ENCODE peak calls at places on chromosomes 12 and 14, in five cellular contexts. X, K, L, D and S are unnamed samples.

GRCh38 chr12:1839956-1840550 is 19.7 kb downstream of the LRTM2 start:
- DNase-seq in L (no peak), D (no peak), X (no peak), K (no peak), S (no peak)

GRCh38 chr12:6954754-6955461 is 3.8 kb downstream of the PTPN6 start:
- DNase-seq in X (no peak), K (no peak), L (no peak), D (no peak), S (no peak)

GRCh38 chr14:94114589-94115067 is 4.1 kb downstream of the IFI27 start:
- DNase-seq in X (no peak), D (no peak), L (no peak), K (no peak), S (no peak)

GRCh38 chr12:116890330-116890729 is 9.1 kb upstream of the HRK start:
- DNase-seq in L (no peak), X (no peak), D (no peak), K (no peak), S (no peak)

GRCh38 chr14:52043690-52044089 is 25.2 kb downstream of the NID2 start:
- DNase-seq in L (no peak), K (peak; percentile 23), D (no peak), X (peak; percentile 6), S (no peak)

GRCh38 chr12:47219243-47219642 is 139.5 kb upstream of the AMIGO2 start:
- DNase-seq in D (no peak), K (no peak), L (no peak), X (no peak), S (no peak)

GRCh38 chr12:122022393-122023338 is 982 bp downstream of the BCL7A start:
- DNase-seq in L (peak; percentile 27), X (peak; percentile 55), D (no peak), K (peak; percentile 75), S (peak; percentile 77)

GRCh38 chr12:29589271-29589670 is 91.8 kb upstream of the OVCH1 start:
- DNase-seq in D (no peak), L (no peak), K (no peak), X (no peak), S (no peak)

GRCh38 chr12:104286538-104287482 is 16.7 kb upstream of the EID3 start:
- DNase-seq in L (peak; percentile 95), D (peak; percentile 84), X (peak; percentile 98), K (peak; percentile 88), S (peak; percentile 90)

GRCh38 chr12:124410354-124411175 is 115.7 kb downstream of the RFLNA start:
- DNase-seq in D (no peak), X (no peak), K (no peak), L (no peak), S (no peak)

GRCh38 chr12:123721245-123721644 is 9.1 kb downstream of the ATP6V0A2 start:
- DNase-seq in K (no peak), X (no peak), D (no peak), L (no peak), S (no peak)

GRCh38 chr12:114664661-114665320 is 19.2 kb downstream of the TBX3 start:
- DNase-seq in D (no peak), L (no peak), K (no peak), X (no peak), S (no peak)

GRCh38 chr14:61188936-61189808 is 92.0 kb downstream of the TMEM30B start:
- DNase-seq in D (no peak), K (peak; percentile 70), L (peak; percentile 35), X (peak; percentile 29), S (peak; percentile 77)

GRCh38 chr12:96814200-96814599 is 92.9 kb upstream of the NEDD1 start:
- DNase-seq in K (no peak), L (no peak), D (no peak), X (no peak), S (no peak)

GRCh38 chr14:30138517-30138916 is 210.9 kb upstream of the PRKD1 start:
- DNase-seq in D (no peak), L (no peak), X (no peak), K (no peak), S (no peak)

GRCh38 chr12:29528161-29528560 is 30.7 kb upstream of the OVCH1 start:
- DNase-seq in X (no peak), D (no peak), L (no peak), K (no peak), S (no peak)

GRCh38 chr14:60339571-60339970 is 90.5 kb downstream of the PPM1A start:
- DNase-seq in L (no peak), D (no peak), X (no peak), K (no peak), S (no peak)

GRCh38 chr12:27434673-27435565 is 11.6 kb upstream of the SMCO2 start:
- DNase-seq in D (no peak), L (no peak), X (peak; percentile 3), K (peak; percentile 44), S (peak; percentile 28)

GRCh38 chr12:2346405-2346804 is 293.6 kb downstream of the CACNA1C start:
- DNase-seq in D (no peak), L (no peak), X (no peak), K (no peak), S (no peak)

GRCh38 chr14:66401447-66402095 is 84.6 kb upstream of the CCDC196 start:
- DNase-seq in X (no peak), K (no peak), L (peak; percentile 21), D (no peak), S (no peak)

GRCh38 chr12:50933459-50934124 is 18.8 kb upstream of the HIGD1C start:
- DNase-seq in D (no peak), K (no peak), L (no peak), X (peak; percentile 72), S (no peak)

GRCh38 chr12:27571463-27571862 is 47.5 kb downstream of the PPFIBP1 start:
- DNase-seq in X (no peak), D (no peak), K (no peak), L (no peak), S (no peak)

GRCh38 chr12:132427999-132428871 is 61.7 kb upstream of the FBRSL1 start:
- DNase-seq in D (no peak), X (no peak), K (no peak), L (peak; percentile 85), S (no peak)

GRCh38 chr14:87698496-87698895 is 294.5 kb downstream of the GALC start:
- DNase-seq in L (no peak), D (no peak), X (no peak), K (no peak), S (no peak)

GRCh38 chr14:55514819-55515470 is 65.1 kb upstream of the KTN1 start:
- DNase-seq in L (no peak), D (no peak), X (no peak), K (no peak), S (no peak)

GRCh38 chr12:122064780-122065588 is 13.6 kb upstream of the MLXIP start:
- DNase-seq in L (peak; percentile 77), X (peak; percentile 94), K (no peak), D (no peak), S (no peak)

GRCh38 chr14:93301821-93302447 is 30.9 kb downstream of the BTBD7 start:
- DNase-seq in D (no peak), L (no peak), X (no peak), K (no peak), S (no peak)

GRCh38 chr14:22769369-22769768 is 2.9 kb downstream of the OXA1L start:
- DNase-seq in D (no peak), X (no peak), L (no peak), K (no peak), S (no peak)

GRCh38 chr12:1583421-1584078 is 10.8 kb downstream of the FBXL14 start:
- DNase-seq in X (peak; percentile 83), K (peak; percentile 81), L (peak; percentile 75), D (no peak), S (peak; percentile 71)

GRCh38 chr12:122449317-122449716 is 26.8 kb upstream of the CLIP1 start:
- DNase-seq in D (no peak), X (peak; percentile 22), K (no peak), L (no peak), S (no peak)

GRCh38 chr12:74171478-74171909 is 366.1 kb upstream of the ATXN7L3B start:
- DNase-seq in X (peak; percentile 83), D (no peak), K (no peak), L (no peak), S (no peak)

GRCh38 chr12:92140919-92141536 is 4.6 kb downstream of the BTG1 start:
- DNase-seq in D (no peak), K (no peak), X (no peak), L (no peak), S (no peak)

GRCh38 chr12:94570161-94570560 is 80.2 kb downstream of the TMCC3 start:
- DNase-seq in L (no peak), X (no peak), D (no peak), K (no peak), S (no peak)

GRCh38 chr14:101559624-101560533 is 1.4 kb upstream of the DIO3 start:
- DNase-seq in K (no peak), D (no peak), X (no peak), L (peak; percentile 52), S (peak; percentile 46)
- TF ChIP-seq CTCF in K (no peak), D (no peak), X (no peak), L (peak; percentile 25), S (no peak)

GRCh38 chr12:79652521-79652920 is 38.2 kb downstream of the PAWR start:
- DNase-seq in D (no peak), X (no peak), K (no peak), L (no peak), S (no peak)

GRCh38 chr12:79645235-79645630 is 45.5 kb downstream of the PAWR start:
- DNase-seq in L (no peak), K (peak; percentile 29), X (no peak), D (no peak), S (no peak)

GRCh38 chr12:79648872-79649271 is 41.9 kb downstream of the PAWR start:
- DNase-seq in K (no peak), X (no peak), L (no peak), D (no peak), S (no peak)

GRCh38 chr12:79655036-79655435 is 35.7 kb downstream of the PAWR start:
- DNase-seq in D (no peak), K (no peak), X (no peak), L (no peak), S (no peak)

DNA sequence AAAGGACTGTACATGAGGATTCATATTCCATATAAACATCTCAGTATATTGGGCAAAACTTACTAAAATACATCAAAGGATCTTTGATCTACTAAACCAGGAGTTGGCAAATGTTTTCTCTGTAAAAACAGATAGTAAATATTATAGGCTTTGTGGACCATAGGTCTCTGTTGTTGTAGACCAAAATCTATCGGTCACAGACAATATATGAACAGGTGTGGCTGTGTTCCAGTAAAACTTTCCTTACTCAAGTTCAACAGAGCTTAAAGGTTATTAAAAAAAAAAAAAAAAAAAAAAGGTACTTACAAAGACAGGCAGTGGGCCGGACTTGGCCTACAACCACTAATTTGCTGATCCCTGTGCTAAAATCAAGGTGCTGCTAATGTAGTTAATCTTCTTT is 40.3 kb downstream of the PAWR start:
- DNase-seq in K (no peak), X (no peak), D (no peak), L (no peak), S (no peak)
- TF ChIP-seq CTCF in K (no peak), X (no peak), D (no peak), L (no peak), S (no peak)

GRCh38 chr12:68855771-68856170 is 47.8 kb downstream of the MDM2 start:
- DNase-seq in D (no peak), L (no peak), K (no peak), X (no peak), S (no peak)
- TF ChIP-seq CTCF in D (no peak), L (no peak), K (no peak), X (no peak), S (no peak)

GRCh38 chr12:4312251-4312650 is 8.8 kb upstream of the TIGAR start:
- DNase-seq in D (no peak), X (no peak), K (no peak), L (no peak), S (no peak)
- TF ChIP-seq CTCF in D (no peak), X (no peak), K (no peak), L (no peak), S (no peak)